ENCODE peak calls at places on chromosomes 11 and 22, in five cellular contexts. X, Z, E, A and R are unnamed samples. For H3K36me3, the result is how much of the 10 kb centered on the place peaks cover.

GRCh38 chr22:44753189-44754042 is 1.0 kb downstream of the ARHGAP8 start:
- DNase-seq in X (peak), Z (peak), E (peak), A (no peak), R (peak)

GRCh38 chr11:118572075-118572913 is at the start of gene ARCN1:
- DNase-seq in X (peak), Z (peak), E (peak), A (peak), R (peak)

GRCh38 chr11:35029979-35030378 is 109.0 kb upstream of the CD44 start:
- DNase-seq in X (no peak), Z (peak), E (peak), A (no peak), R (no peak)

GRCh38 chr11:44466531-44467179 is 98.8 kb upstream of the CD82 start:
- DNase-seq in X (no peak), Z (no peak), E (no peak), A (no peak), R (peak)

GRCh38 chr11:129315781-129316579 is 59.7 kb upstream of the BARX2 start:
- DNase-seq in X (no peak), Z (no peak), E (peak), A (no peak), R (peak)

GRCh38 chr22:32866953-32867352 is 65.4 kb downstream of the TIMP3 start:
- DNase-seq in X (no peak), Z (no peak), E (no peak), A (no peak), R (no peak)

GRCh38 chr22:50527921-50528681 is 1.7 kb downstream of the TYMP start:
- DNase-seq in X (no peak), Z (peak), E (peak), A (no peak), R (no peak)

GRCh38 chr22:23085351-23085671 is 15.0 kb downstream of the GNAZ start:
- DNase-seq in X (no peak), Z (no peak), E (no peak), A (no peak), R (no peak)

GRCh38 chr11:118055966-118056365 is 20.9 kb upstream of the TMPRSS4 start:
- DNase-seq in X (peak), Z (no peak), E (no peak), A (peak), R (no peak)

GRCh38 chr11:9765320-9766101 is 101.6 kb downstream of the SWAP70 start:
- DNase-seq in X (peak), Z (peak), E (peak), A (no peak), R (peak)

GRCh38 chr11:130672911-130673310 is 224.5 kb downstream of the ADAMTS15 start:
- DNase-seq in X (no peak), Z (no peak), E (no peak), A (no peak), R (no peak)

GRCh38 chr11:22624742-22625447 is 728 bp downstream of the FANCF start:
- DNase-seq in X (peak), Z (peak), E (peak), A (peak), R (peak)

GRCh38 chr11:97908354-97908753 is 1112.4 kb upstream of the CNTN5 start:
- DNase-seq in X (no peak), Z (no peak), E (peak), A (no peak), R (peak)

GRCh38 chr22:50316114-50317065 is 8.9 kb upstream of the PLXNB2 start:
- DNase-seq in X (no peak), Z (peak), E (no peak), A (no peak), R (peak)

GRCh38 chr22:17336061-17336460 is 33.2 kb upstream of the CECR2 start:
- DNase-seq in X (no peak), Z (no peak), E (no peak), A (no peak), R (no peak)

GRCh38 chr22:48565901-48566501 is 1261.7 kb downstream of the BRD1 start:
- DNase-seq in X (no peak), Z (no peak), E (no peak), A (no peak), R (no peak)

GRCh38 chr11:60937811-60938210 is 13.6 kb downstream of the TMEM132A start:
- DNase-seq in X (no peak), Z (peak), E (no peak), A (no peak), R (peak)
- H3K36me3 ChIP-seq in X (under half), Z (under half), E (under half), A (under half), R (under half)

GRCh38 chr11:65329944-65330403 is 3.7 kb upstream of the DPF2 start:
- DNase-seq in X (peak), Z (peak), E (peak), A (peak), R (peak)
- H3K4me3 ChIP-seq in X (no peak), Z (no peak), E (peak), A (no peak), R (no peak)

GRCh38 chr11:114811971-114812370 is 133.6 kb downstream of the NXPE2 start:
- DNase-seq in X (no peak), Z (no peak), E (no peak), A (no peak), R (no peak)
- H3K36me3 ChIP-seq in X (under half), Z (under half), E (under half), A (under half), R (under half)

GRCh38 chr11:12397953-12398352 is 20.6 kb downstream of the PARVA start:
- DNase-seq in X (no peak), Z (no peak), E (no peak), A (peak), R (no peak)
- H3K4me3 ChIP-seq in X (no peak), Z (no peak), E (no peak), A (no peak), R (no peak)

GRCh38 chr22:38718414-38718813 is 12.7 kb downstream of the GTPBP1 start:
- DNase-seq in X (no peak), Z (peak), E (peak), A (peak), R (peak)

GRCh38 chr22:38724176-38724575 is 18.4 kb downstream of the GTPBP1 start:
- DNase-seq in X (no peak), Z (no peak), E (no peak), A (no peak), R (no peak)

GRCh38 chr22:38720350-38720749 is 14.6 kb downstream of the GTPBP1 start:
- DNase-seq in X (no peak), Z (no peak), E (no peak), A (no peak), R (no peak)

GRCh38 chr22:38719196-38719595 is 13.5 kb downstream of the GTPBP1 start:
- DNase-seq in X (no peak), Z (no peak), E (no peak), A (no peak), R (no peak)

DNA sequence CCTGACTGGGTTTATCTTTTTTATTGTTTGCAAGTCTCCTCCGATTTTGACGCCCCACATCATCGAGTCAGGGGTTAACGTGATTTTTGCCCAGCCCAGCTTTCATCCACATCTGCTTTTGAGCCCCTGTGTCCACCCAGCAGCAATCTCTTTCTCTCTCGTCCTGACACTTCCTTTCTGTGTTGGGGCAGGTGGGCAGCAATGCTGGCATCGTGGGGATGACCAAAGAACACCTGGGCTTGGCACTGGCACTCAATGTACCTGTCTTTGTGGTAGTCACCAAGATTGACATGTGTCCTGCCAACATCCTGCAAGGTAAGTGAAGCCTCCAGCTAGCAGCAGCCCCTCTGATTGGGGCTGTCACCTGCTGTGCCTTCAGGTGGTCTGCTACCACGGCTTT is 15.8 kb downstream of the GTPBP1 start:
- DNase-seq in X (no peak), Z (no peak), E (no peak), A (no peak), R (no peak)
- H3K36me3 ChIP-seq in X (under half), Z (half or more), E (under half), A (under half), R (half or more)